ENCODE peak calls at places on chromosomes 11 and 22, in four cellular contexts. E is HCT116, U is GM12878, W is K562. Y is an unnamed sample.

GRCh38 chr11:16816358-16817270 is 78.2 kb downstream of the C11orf58 start:
- DNase-seq in U (no peak), E (no peak), W (no peak), Y (no peak)

GRCh38 chr11:62880803-62881578 is at the start of gene SLC3A2:
- DNase-seq in E (peak), U (peak), W (peak), Y (peak)

GRCh38 chr11:45031912-45032519 is 81.3 kb upstream of the TP53I11 start:
- DNase-seq in W (no peak), U (peak), E (no peak), Y (no peak)

GRCh38 chr11:132099692-132100091 is 729.3 kb downstream of the NTM start:
- DNase-seq in E (no peak), U (no peak), W (peak), Y (no peak)

GRCh38 chr11:62337682-62338181 is 484 bp downstream of the ASRGL1 start:
- DNase-seq in E (no peak), U (no peak), W (peak), Y (no peak)

GRCh38 chr22:31829505-31829904 is 75.7 kb downstream of the DEPDC5 start:
- DNase-seq in U (peak), W (peak), E (peak), Y (no peak)

GRCh38 chr11:107751082-107751481 is 39.2 kb upstream of the SLN start:
- DNase-seq in W (no peak), U (no peak), E (no peak), Y (no peak)

GRCh38 chr11:75400110-75400865 is 970 bp downstream of the RPS3 start:
- DNase-seq in W (peak), U (no peak), E (no peak), Y (no peak)

GRCh38 chr11:119320593-119321524 is 3.9 kb upstream of the MCAM start:
- DNase-seq in E (no peak), U (no peak), W (peak), Y (no peak)

GRCh38 chr11:32870676-32871075 is 21.9 kb upstream of the QSER1 start:
- DNase-seq in E (no peak), U (no peak), W (peak), Y (peak)
- TF ChIP-seq EGR1 in E (no peak), U (no peak), W (no peak), Y (no peak)

DNA sequence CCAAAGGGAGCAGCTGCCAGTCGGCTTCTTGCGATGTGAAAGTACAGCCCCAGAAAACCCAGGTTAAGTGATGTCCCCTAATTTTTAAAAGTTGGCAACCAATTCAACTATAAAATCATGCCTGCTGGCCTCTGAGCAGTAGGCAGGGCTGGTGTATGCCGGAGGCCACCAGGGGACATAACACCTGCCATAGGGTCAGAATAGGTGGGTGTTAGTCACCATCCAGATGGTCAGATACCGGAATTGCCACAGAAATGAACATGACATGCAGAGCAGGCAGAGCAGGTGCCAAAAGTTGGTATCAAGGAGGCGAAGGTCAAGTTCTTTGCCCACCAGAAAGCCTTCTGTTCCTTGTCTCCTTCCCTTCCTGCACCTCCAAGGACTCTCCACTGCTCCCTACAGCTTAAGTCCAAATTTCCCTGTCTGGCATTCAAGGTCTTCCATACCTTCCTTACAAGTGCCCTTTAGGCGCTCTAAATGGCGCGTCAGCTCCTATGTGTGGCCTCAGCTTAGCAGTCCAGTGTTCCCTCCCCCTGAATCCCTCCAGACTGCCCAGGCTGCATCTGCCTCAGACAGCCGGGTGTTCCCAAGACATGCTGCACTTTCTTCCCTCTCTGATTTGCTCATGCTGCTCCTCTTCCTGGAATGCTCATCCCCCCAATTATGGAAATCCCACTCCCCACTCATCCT is 45.1 kb downstream of the PTPRJ start:
- DNase-seq in U (no peak), E (no peak), W (no peak), Y (no peak)
- TF ChIP-seq EGR1 in U (no peak), E (no peak), W (no peak), Y (no peak)

GRCh38 chr11:121291896-121292502 is 572 bp upstream of the SC5D start:
- DNase-seq in E (no peak), U (peak), W (peak), Y (no peak)
- TF ChIP-seq EGR1 in E (no peak), U (no peak), W (no peak), Y (no peak)

GRCh38 chr22:42848941-42849340 is 8.1 kb downstream of the ARFGAP3 start:
- DNase-seq in E (no peak), W (no peak), U (no peak), Y (no peak)
- TF ChIP-seq EGR1 in E (no peak), W (no peak), U (no peak), Y (no peak)

DNA sequence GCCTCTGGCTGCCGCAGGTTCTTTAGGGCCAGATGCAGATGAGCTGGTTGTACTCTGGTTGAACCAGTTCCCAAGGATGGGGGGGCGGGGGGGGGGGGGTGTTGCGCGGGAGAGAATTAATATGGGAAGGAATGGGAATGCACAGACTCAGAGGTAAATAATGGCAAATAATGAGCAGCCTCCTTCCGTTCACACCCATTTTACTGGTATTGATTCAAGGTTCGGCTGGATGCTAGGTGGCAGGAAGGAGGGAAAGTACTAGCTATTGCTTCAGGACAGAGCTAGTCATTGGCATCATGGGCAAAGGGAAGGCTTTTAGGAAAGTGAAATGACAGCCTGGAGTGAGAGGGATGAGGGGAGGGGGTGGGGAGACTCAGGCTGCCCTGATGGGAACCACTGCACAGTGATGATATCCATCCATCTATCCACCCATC is at the start of gene VSTM5:
- DNase-seq in E (no peak), U (no peak), W (no peak), Y (no peak)
- TF ChIP-seq EGR1 in E (no peak), U (no peak), W (no peak), Y (no peak)

DNA sequence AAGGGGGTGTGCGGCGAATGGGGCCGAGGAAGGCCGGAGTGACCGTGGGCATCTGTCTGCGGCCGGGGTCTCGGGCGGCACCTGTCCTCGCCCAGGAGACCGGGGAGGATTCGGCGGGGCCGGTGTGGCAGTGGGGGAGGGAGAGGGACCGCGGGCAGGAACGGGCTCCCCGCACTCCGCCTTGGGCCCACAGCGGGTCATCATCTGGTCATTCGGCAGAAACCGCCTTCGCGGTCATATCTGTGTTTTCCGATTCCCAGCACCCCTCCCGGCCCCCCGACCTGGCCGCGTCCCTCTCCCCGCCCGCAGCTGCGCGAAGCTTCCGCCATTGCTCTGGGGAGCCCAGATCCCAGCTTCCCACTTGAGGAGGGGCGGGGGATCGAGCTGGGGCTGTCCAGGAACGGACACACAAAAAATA is 824 bp upstream of the CBX6 start:
- DNase-seq in U (no peak), E (no peak), W (peak), Y (peak)
- TF ChIP-seq EGR1 in U (no peak), E (no peak), W (no peak), Y (peak)

GRCh38 chr11:20529757-20530156 is 69.7 kb upstream of the SLC6A5 start:
- DNase-seq in W (peak), U (no peak), E (no peak), Y (no peak)
- TF ChIP-seq EGR1 in W (no peak), U (no peak), E (no peak), Y (no peak)